ENCODE peak calls at places on chromosomes 2 and 18, in ten cellular contexts. T, D, S, G, Q, Y, R, A, K and X are unnamed samples.

GRCh38 chr2:189577108-189577507 is 3.5 kb downstream of the SLC40A1 start:
- DNase-seq in K (no peak), A (no peak), Y (no peak), G (no peak), T (no peak), Q (no peak), R (no peak), D (no peak), S (no peak), X (no peak)

GRCh38 chr2:105732096-105732495 is 12.6 kb upstream of the NCK2 start:
- DNase-seq in S (no peak), G (no peak), Y (no peak), Q (peak; percentile 70), T (no peak), K (no peak), A (no peak), D (peak; percentile 61), R (no peak), X (no peak)

GRCh38 chr2:60213865-60214657 is 339.4 kb downstream of the BCL11A start:
- DNase-seq in Q (no peak), T (no peak), D (peak; percentile 64), G (peak; percentile 0), R (no peak), K (peak; percentile 47), S (no peak), A (no peak), Y (no peak), X (peak; percentile 78)

GRCh38 chr18:6132751-6133368 is 237.5 kb upstream of the TMEM200C start:
- DNase-seq in G (no peak), T (no peak), R (no peak), S (no peak), K (no peak), Q (no peak), D (no peak), Y (no peak), A (no peak), X (no peak)

GRCh38 chr18:7084766-7085080 is 32.9 kb downstream of the LAMA1 start:
- DNase-seq in Q (peak; percentile 95), G (peak; percentile 60), Y (no peak), T (no peak), R (no peak), D (peak; percentile 90), S (peak; percentile 77), A (no peak), K (no peak), X (no peak)

GRCh38 chr2:237025090-237025865 is 60.4 kb upstream of the COPS8 start:
- DNase-seq in Y (no peak), K (peak; percentile 75), D (peak; percentile 94), T (no peak), S (peak; percentile 41), G (peak; percentile 43), A (peak; percentile 22), R (no peak), Q (peak; percentile 92), X (peak; percentile 51)

GRCh38 chr2:225354281-225354774 is 45.2 kb upstream of the NYAP2 start:
- DNase-seq in A (no peak), D (peak; percentile 24), S (peak; percentile 58), G (peak; percentile 14), K (no peak), Y (peak; percentile 43), T (no peak), Q (peak; percentile 92), R (no peak), X (no peak)

GRCh38 chr2:10798783-10799182 is 13.8 kb downstream of the PDIA6 start:
- DNase-seq in D (no peak), S (no peak), Q (no peak), A (no peak), G (no peak), R (no peak), K (no peak), T (no peak), Y (no peak), X (no peak)

GRCh38 chr2:192749606-192750200 is 555.0 kb upstream of the TMEFF2 start:
- DNase-seq in T (no peak), R (no peak), S (peak; percentile 55), A (no peak), K (no peak), G (no peak), D (no peak), Y (peak; percentile 78), Q (peak; percentile 0), X (no peak)

GRCh38 chr2:236507393-236508085 is 62.1 kb upstream of the ACKR3 start:
- DNase-seq in Q (peak; percentile 65), T (peak; percentile 25), S (peak; percentile 8), K (no peak), G (no peak), Y (no peak), D (peak; percentile 56), A (peak; percentile 41), R (peak; percentile 31), X (peak; percentile 58)

GRCh38 chr2:43464546-43464945 is 131.3 kb downstream of the THADA start:
- DNase-seq in K (no peak), A (peak; percentile 46), Q (no peak), T (no peak), D (peak; percentile 67), R (no peak), G (no peak), Y (no peak), S (peak; percentile 14), X (no peak)

GRCh38 chr18:46296656-46297055 is 192.5 kb downstream of the HAUS1 start:
- DNase-seq in R (no peak), Y (no peak), G (no peak), K (no peak), D (no peak), S (no peak), Q (no peak), T (no peak), A (no peak), X (no peak)

GRCh38 chr18:8773980-8774379 is 68.6 kb downstream of the MTCL1 start:
- DNase-seq in Y (no peak), T (no peak), S (no peak), R (no peak), D (peak; percentile 55), Q (peak; percentile 58), K (no peak), G (no peak), A (no peak), X (no peak)

GRCh38 chr2:85326406-85326945 is 1.3 kb downstream of the TGOLN2 start:
- DNase-seq in G (no peak), S (no peak), T (peak; percentile 24), A (no peak), Y (no peak), Q (peak; percentile 24), D (peak; percentile 64), K (no peak), R (peak; percentile 33), X (no peak)

GRCh38 chr2:239372835-239373234 is 28.0 kb downstream of the HDAC4 start:
- DNase-seq in K (peak; percentile 33), G (no peak), Q (no peak), A (no peak), S (no peak), Y (peak; percentile 3), D (no peak), T (no peak), R (no peak), X (no peak)

GRCh38 chr2:172451923-172452322 is 24.5 kb downstream of the ITGA6 start:
- DNase-seq in S (no peak), Y (no peak), G (no peak), K (no peak), Q (no peak), R (no peak), A (no peak), T (no peak), D (no peak), X (no peak)

GRCh38 chr2:43984533-43984932 is 11.3 kb downstream of the LRPPRC start:
- DNase-seq in G (no peak), A (no peak), R (no peak), T (no peak), D (no peak), S (no peak), Q (no peak), K (no peak), Y (no peak), X (no peak)

GRCh38 chr2:62382757-62383156 is 123.2 kb downstream of the TMEM17 start:
- DNase-seq in Y (no peak), D (peak; percentile 12), A (no peak), K (no peak), G (no peak), R (no peak), Q (peak; percentile 84), S (peak; percentile 82), T (no peak), X (no peak)

GRCh38 chr2:24021122-24021998 is 11.5 kb downstream of the MFSD2B start:
- DNase-seq in Y (peak; percentile 60), S (no peak), K (no peak), A (no peak), R (no peak), D (peak; percentile 19), G (no peak), Q (no peak), T (no peak), X (peak; percentile 37)

GRCh38 chr2:24820598-24821432 is 27.6 kb downstream of the CENPO start:
- DNase-seq in K (no peak), T (no peak), Y (no peak), S (no peak), R (no peak), D (no peak), A (no peak), G (no peak), Q (no peak), X (peak; percentile 22)

GRCh38 chr2:95326433-95327140 is 29.4 kb downstream of the KCNIP3 start:
- DNase-seq in G (no peak), R (no peak), D (no peak), Q (no peak), S (no peak), K (peak; percentile 40), A (no peak), Y (no peak), T (no peak), X (no peak)

GRCh38 chr2:109367679-109368078 is 238.7 kb downstream of the SH3RF3 start:
- DNase-seq in Y (no peak), G (no peak), D (no peak), S (no peak), R (no peak), T (no peak), K (no peak), A (no peak), Q (no peak), X (no peak)

GRCh38 chr2:154187948-154188347 is 316.2 kb downstream of the GALNT13 start:
- DNase-seq in A (no peak), G (no peak), Q (no peak), S (no peak), K (no peak), Y (no peak), R (no peak), T (no peak), D (no peak), X (no peak)

GRCh38 chr18:79484661-79485621 is 89.2 kb downstream of the NFATC1 start:
- DNase-seq in K (peak; percentile 42), D (peak; percentile 99), Q (peak; percentile 99), R (no peak), T (no peak), Y (no peak), G (peak; percentile 92), S (peak; percentile 93), A (peak; percentile 49), X (no peak)

GRCh38 chr18:46771141-46771540 is 14.3 kb upstream of the ST8SIA5 start:
- DNase-seq in S (no peak), A (no peak), T (no peak), Q (peak; percentile 33), G (no peak), R (no peak), Y (no peak), K (no peak), D (no peak), X (no peak)

GRCh38 chr2:130963849-130964793 is 127.4 kb downstream of the ARHGEF4 start:
- DNase-seq in R (no peak), S (no peak), A (peak; percentile 24), D (peak; percentile 46), Q (peak; percentile 26), K (no peak), G (no peak), T (no peak), Y (peak; percentile 15), X (no peak)

GRCh38 chr2:230135126-230135525 is 66.4 kb upstream of the SLC16A14 start:
- DNase-seq in G (no peak), A (no peak), Q (no peak), R (no peak), Y (no peak), K (no peak), S (no peak), T (no peak), D (no peak), X (no peak)